ENCODE peak calls at places on chromosomes 2 and 18, in seven cellular contexts. I is heart right ventricle, Z is sigmoid colon, D is fibroblast of villous mesenchyme, U is fibroblast of lung, F is fibroblast of mammary gland, M is upper lobe of left lung. Y is an unnamed sample.

GRCh38 chr18:50742947-50743346 is 76.9 kb downstream of the MRO start:
- DNase-seq in I (no peak), Z (no peak), D (no peak), U (no peak), F (no peak), M (no peak), Y (no peak)

GRCh38 chr18:63868546-63868945 is 19.0 kb upstream of the SERPINB2 start:
- DNase-seq in I (no peak), Z (no peak), D (no peak), U (no peak), F (no peak), M (no peak), Y (no peak)

GRCh38 chr2:127610561-127610960 is 35.4 kb upstream of the GPR17 start:
- DNase-seq in I (no peak), Z (peak; percentile 22), D (no peak), U (no peak), F (no peak), M (no peak), Y (no peak)

GRCh38 chr2:55805662-55806061 is 112.0 kb upstream of the PNPT1 start:
- DNase-seq in I (no peak), Z (no peak), D (no peak), U (no peak), F (no peak), M (no peak), Y (no peak)

GRCh38 chr18:74514860-74515495 is 18.8 kb downstream of the CNDP2 start:
- DNase-seq in I (no peak), Z (peak; percentile 44), D (no peak), U (no peak), F (no peak), M (peak; percentile 67), Y (no peak)

GRCh38 chr2:61853086-61853847 is 593 bp downstream of the FAM161A start:
- DNase-seq in I (no peak), Z (peak; percentile 88), D (peak; percentile 28), U (peak; percentile 53), F (peak; percentile 8), M (peak; percentile 25), Y (peak; percentile 48)

GRCh38 chr2:168145011-168145410 is 102.4 kb downstream of the STK39 start:
- DNase-seq in I (no peak), Z (no peak), D (no peak), U (no peak), F (no peak), M (no peak), Y (no peak)

GRCh38 chr2:42337356-42337820 is 23.6 kb downstream of the COX7A2L start:
- DNase-seq in I (no peak), Z (no peak), D (no peak), U (no peak), F (no peak), M (no peak), Y (no peak)

GRCh38 chr2:235536711-235537110 is 42.9 kb downstream of the AGAP1 start:
- DNase-seq in I (no peak), Z (no peak), D (no peak), U (no peak), F (no peak), M (no peak), Y (no peak)

GRCh38 chr2:157459486-157459885 is 15.6 kb upstream of the CYTIP start:
- DNase-seq in I (no peak), Z (no peak), D (peak; percentile 16), U (no peak), F (no peak), M (no peak), Y (no peak)

GRCh38 chr2:100660851-100661584 is 98.2 kb downstream of the PDCL3 start:
- DNase-seq in I (no peak), Z (no peak), D (peak; percentile 3), U (no peak), F (no peak), M (no peak), Y (no peak)

DNA sequence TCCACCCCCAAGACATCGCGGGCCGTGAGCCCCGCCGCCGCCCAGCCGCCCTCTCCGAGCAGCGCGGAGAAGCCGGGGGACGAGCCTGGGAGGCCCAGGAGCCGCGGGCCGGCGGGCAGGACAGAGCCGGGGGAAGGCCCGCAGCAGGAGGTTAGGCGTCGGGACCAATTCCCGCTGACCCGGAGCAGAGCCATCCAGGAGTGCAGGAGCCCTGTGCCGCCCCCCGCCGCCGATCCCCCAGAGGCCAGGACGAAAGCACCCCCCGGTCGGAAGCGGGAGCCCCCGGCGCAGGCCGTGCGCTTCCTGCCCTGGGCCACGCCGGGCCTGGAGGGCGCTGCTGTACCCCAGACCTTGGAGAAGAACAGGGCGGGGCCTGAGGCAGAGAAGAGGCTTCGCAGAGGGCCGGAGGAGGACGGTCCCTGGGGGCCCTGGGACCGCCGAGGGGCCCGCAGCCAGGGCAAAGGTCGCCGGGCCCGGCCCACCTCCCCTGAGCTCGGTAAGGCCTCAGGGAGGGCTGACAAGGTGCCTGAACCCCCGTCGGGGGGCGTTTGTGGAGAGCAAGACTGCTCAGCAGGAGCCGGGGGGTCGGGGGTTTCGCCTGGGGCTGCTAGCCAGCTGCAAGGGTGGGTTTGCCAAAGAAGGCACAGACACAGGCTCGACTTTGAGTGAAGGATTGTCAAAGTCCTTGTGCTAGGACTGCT is 14.3 kb downstream of the SPEG start:
- DNase-seq in I (no peak), Z (peak; percentile 87), D (no peak), U (no peak), F (no peak), M (peak; percentile 77), Y (no peak)
- TF ChIP-seq CTCF in I (no peak), Z (peak; percentile 7), D (no peak), U (no peak), F (no peak), M (no peak), Y (no peak)

GRCh38 chr18:13264091-13264777 is 45.7 kb downstream of the LDLRAD4 start:
- DNase-seq in I (peak; percentile 82), Z (peak; percentile 90), D (no peak), U (peak; percentile 58), F (no peak), M (no peak), Y (no peak)

GRCh38 chr18:13266208-13267100 is 47.9 kb downstream of the LDLRAD4 start:
- DNase-seq in I (peak; percentile 52), Z (no peak), D (no peak), U (no peak), F (no peak), M (no peak), Y (no peak)

GRCh38 chr18:13264986-13265900 is 46.7 kb downstream of the LDLRAD4 start:
- DNase-seq in I (no peak), Z (no peak), D (no peak), U (no peak), F (no peak), M (no peak), Y (no peak)

GRCh38 chr18:13267517-13267916 is 49.0 kb downstream of the LDLRAD4 start:
- DNase-seq in I (no peak), Z (no peak), D (no peak), U (no peak), F (no peak), M (no peak), Y (no peak)

DNA sequence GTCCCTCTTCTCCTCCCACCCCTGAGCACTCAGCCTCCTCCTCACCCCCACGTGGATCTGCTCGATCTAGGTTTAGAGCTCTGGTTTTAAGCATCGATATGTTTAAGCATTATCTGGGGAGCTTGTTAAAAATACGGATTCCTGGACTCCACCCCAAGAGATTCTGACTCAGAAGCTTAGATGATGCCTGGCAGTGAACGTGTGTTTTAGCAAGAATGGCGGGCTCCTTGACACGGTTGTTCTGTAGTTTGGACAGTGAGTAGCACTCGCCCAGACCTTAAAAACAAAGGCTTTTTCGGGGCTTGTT is 47.3 kb downstream of the LDLRAD4 start:
- DNase-seq in I (no peak), Z (no peak), D (no peak), U (no peak), F (no peak), M (no peak), Y (no peak)
- H3K4me3 ChIP-seq in I (no peak overlapping the region), Z (no peak overlapping the region), D (no peak overlapping the region), U (no peak overlapping the region), F (no peak overlapping the region), M (no peak overlapping the region), Y (no peak overlapping the region)

GRCh38 chr2:201915446-201915845 is 109.1 kb downstream of the CDK15 start:
- DNase-seq in I (no peak), Z (no peak), D (no peak), U (no peak), F (no peak), M (no peak), Y (no peak)
- TF ChIP-seq CTCF in I (no peak), Z (no peak), D (no peak), U (no peak), F (no peak), M (no peak), Y (no peak)

DNA sequence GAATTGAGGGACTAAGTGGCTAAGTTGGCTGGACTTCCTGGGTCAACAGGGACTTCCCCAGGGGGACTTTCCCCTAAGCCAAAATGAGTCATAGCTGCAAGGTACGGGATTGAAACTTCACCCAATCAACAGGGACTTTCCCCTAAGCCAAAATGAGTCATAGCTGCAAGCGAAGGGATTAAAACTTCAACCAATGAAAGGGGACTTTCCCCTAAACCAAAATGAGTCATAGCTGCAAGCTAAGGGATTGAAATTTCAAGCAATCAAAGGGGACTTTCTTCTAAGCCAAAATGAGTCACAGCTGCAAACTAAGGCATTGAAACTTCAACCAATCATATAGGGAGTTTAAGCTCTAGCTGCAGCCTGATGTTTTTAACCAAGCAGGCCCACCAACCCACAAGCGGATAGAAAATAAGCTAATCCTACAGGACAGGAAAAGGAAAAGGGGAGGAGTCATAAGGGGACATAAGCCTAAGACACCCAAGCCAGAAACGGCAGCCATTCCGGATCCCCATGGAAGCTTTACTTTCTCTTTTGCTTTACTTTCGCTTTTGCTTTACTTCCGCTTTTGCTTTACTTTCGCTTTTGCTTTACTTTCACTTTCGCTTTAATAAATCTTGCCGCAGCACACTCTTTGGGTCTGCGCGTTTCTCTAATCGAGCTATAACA is 1375.4 kb upstream of the CELF4 start:
- DNase-seq in I (no peak), Z (no peak), D (no peak), U (peak; percentile 59), F (peak; percentile 39), M (no peak), Y (peak; percentile 58)
- H3K4me3 ChIP-seq in I (no peak overlapping the region), Z (no peak overlapping the region), D (no peak overlapping the region), U (no peak overlapping the region), F (no peak overlapping the region), M (no peak overlapping the region), Y (no peak overlapping the region)

GRCh38 chr18:65206551-65207260 is 544.1 kb upstream of the CDH7 start:
- DNase-seq in I (no peak), Z (no peak), D (no peak), U (no peak), F (no peak), M (peak; percentile 53), Y (no peak)
- TF ChIP-seq CTCF in I (no peak), Z (no peak), D (no peak), U (no peak), F (no peak), M (no peak), Y (no peak)